ENCODE peak calls at places on chromosome 2, in seven cellular contexts. P is activated T-cell treated with anti-CD3 and anti-CD28 coated beads, Interleukin-2, amount 50 U/mL, for 1 hour; F is skeletal muscle cell; V is NCI-H510A treated with DMSO at 0.1 percent for 48 hours; K is nephron progenitor cell; D is Ammon's horn; C is effector CD8-positive, alpha-beta T cell. L is an unnamed sample.

GRCh38 chr2:74181739-74182138 is 3.1 kb upstream of the MOB1A start:
- DNase-seq in K (no peak), P (no peak), V (no peak), C (no peak), D (peak), F (no peak), L (peak)

GRCh38 chr2:23564618-23564967 is 179.6 kb downstream of the KLHL29 start:
- DNase-seq in K (no peak), C (no peak), V (no peak), F (no peak), P (no peak), D (no peak), L (peak)

GRCh38 chr2:101961287-101962242 is 30.2 kb upstream of the IL1R2 start:
- DNase-seq in C (no peak), V (no peak), D (peak), F (peak), P (no peak), K (no peak), L (peak)

GRCh38 chr2:2018713-2019410 is 274.5 kb upstream of the PXDN start:
- DNase-seq in C (no peak), F (no peak), P (no peak), D (no peak), K (no peak), V (no peak), L (no peak)

GRCh38 chr2:135048122-135048521 is 875 bp upstream of the MAP3K19 start:
- DNase-seq in K (no peak), V (no peak), P (no peak), F (no peak), C (no peak), D (no peak), L (no peak)

GRCh38 chr2:118577202-118577601 is 270.2 kb downstream of the EN1 start:
- DNase-seq in K (no peak), P (no peak), F (no peak), C (no peak), D (no peak), V (no peak), L (peak)

GRCh38 chr2:157785200-157785599 is 90.9 kb downstream of the ACVR1 start:
- DNase-seq in D (no peak), P (no peak), C (no peak), F (no peak), K (no peak), V (no peak), L (no peak)

GRCh38 chr2:136112317-136112891 is 5.5 kb downstream of the CXCR4 start:
- DNase-seq in C (no peak), V (no peak), P (peak), K (no peak), F (no peak), D (peak), L (no peak)

GRCh38 chr2:144475596-144475995 is 44.3 kb downstream of the ZEB2 start:
- DNase-seq in P (no peak), V (no peak), C (no peak), F (no peak), D (no peak), K (no peak), L (no peak)

L was measured in AG20443.